ENCODE peak calls at places on chromosomes 4 and X, in six cellular contexts. X is upper lobe of right lung, F is right atrium auricular region, A is astrocyte of the cerebellum, R is heart right ventricle, K is mucosa of descending colon. M is an unnamed sample.

GRCh38 chrX:42714981-42715688 is 62.8 kb downstream of the PPP1R2C start:
- DNase-seq in X (peak; percentile 71), F (no peak), A (peak; percentile 26), R (peak; percentile 17), K (peak; percentile 63), M (no peak)

GRCh38 chr4:136768925-136769275 is 763.4 kb downstream of the PCDH18 start:
- DNase-seq in X (no peak), F (no peak), A (no peak), R (no peak), K (no peak), M (no peak)

GRCh38 chrX:48966796-48967579 is 4.7 kb downstream of the KCND1 start:
- DNase-seq in X (no peak), F (no peak), A (no peak), R (no peak), K (no peak), M (no peak)

GRCh38 chrX:16240231-16240905 is 73.1 kb downstream of the MAGEB17 start:
- DNase-seq in X (no peak), F (no peak), A (no peak), R (no peak), K (no peak), M (no peak)

GRCh38 chr4:42574873-42575272 is 82.0 kb downstream of the ATP8A1 start:
- DNase-seq in X (no peak), F (no peak), A (no peak), R (no peak), K (no peak), M (no peak)

GRCh38 chr4:6548201-6548881 is 26.6 kb upstream of the MAN2B2 start:
- DNase-seq in X (no peak), F (no peak), A (no peak), R (no peak), K (no peak), M (no peak)

GRCh38 chr4:160009656-160010493 is 907.0 kb downstream of the RAPGEF2 start:
- DNase-seq in X (no peak), F (no peak), A (no peak), R (no peak), K (no peak), M (no peak)

GRCh38 chr4:39349326-39349725 is 16.8 kb downstream of the RFC1 start:
- DNase-seq in X (no peak), F (no peak), A (no peak), R (no peak), K (no peak), M (no peak)

GRCh38 chrX:93673056-93673868 is at the start of gene NAP1L3:
- DNase-seq in X (peak; percentile 63), F (peak; percentile 63), A (peak; percentile 72), R (peak; percentile 32), K (peak; percentile 53), M (peak; percentile 24)

GRCh38 chrX:139936259-139936658 is 3.4 kb upstream of the ATP11C start:
- DNase-seq in X (no peak), F (no peak), A (no peak), R (no peak), K (no peak), M (no peak)
- TF ChIP-seq CTCF in X (no peak), F (no peak), A (peak; percentile 26), R (no peak), K (no peak), M (no peak)

GRCh38 chr4:17128268-17128667 is 229.8 kb upstream of the LDB2 start:
- DNase-seq in X (no peak), F (no peak), A (no peak), R (no peak), K (no peak), M (no peak)

GRCh38 chr4:17120761-17121160 is 222.3 kb upstream of the LDB2 start:
- DNase-seq in X (no peak), F (no peak), A (no peak), R (no peak), K (no peak), M (no peak)

GRCh38 chr4:17126306-17126978 is 228.0 kb upstream of the LDB2 start:
- DNase-seq in X (no peak), F (no peak), A (no peak), R (no peak), K (no peak), M (no peak)

DNA sequence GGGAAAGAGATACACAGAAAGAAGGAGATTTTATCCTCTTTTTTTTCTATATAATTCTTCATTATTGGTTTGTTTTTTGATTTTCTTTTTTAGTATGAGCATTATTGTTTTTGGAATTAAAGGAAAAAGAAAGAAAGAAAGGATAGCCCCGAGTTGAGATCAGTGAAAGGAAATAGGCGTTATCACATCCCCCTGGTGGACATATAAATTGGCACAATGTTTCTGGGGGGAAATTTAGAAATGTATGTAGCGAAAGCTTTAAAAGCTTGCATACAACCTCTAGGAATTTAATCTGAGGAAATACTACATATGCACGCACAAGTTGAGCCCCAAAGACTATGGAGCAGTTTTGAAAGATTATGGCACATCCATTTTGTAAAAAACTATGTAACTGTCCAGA is 226.3 kb upstream of the LDB2 start:
- DNase-seq in X (no peak), F (no peak), A (no peak), R (no peak), K (no peak), M (no peak)
- TF ChIP-seq CTCF in X (no peak), F (no peak), A (peak; percentile 36), R (no peak), K (no peak), M (no peak)

GRCh38 chr4:129929052-129929451 is 833.1 kb downstream of the C4orf33 start:
- DNase-seq in X (no peak), F (no peak), A (no peak), R (no peak), K (no peak), M (no peak)
- TF ChIP-seq CTCF in X (peak; percentile 12), F (no peak), A (peak; percentile 42), R (no peak), K (no peak), M (peak; percentile 5)

GRCh38 chrX:70664726-70665125 is 220.1 kb downstream of the DLG3 start:
- DNase-seq in X (no peak), F (no peak), A (peak; percentile 2), R (no peak), K (no peak), M (peak; percentile 2)
- TF ChIP-seq CTCF in X (no peak), F (no peak), A (peak; percentile 37), R (peak; percentile 26), K (no peak), M (peak; percentile 35)

DNA sequence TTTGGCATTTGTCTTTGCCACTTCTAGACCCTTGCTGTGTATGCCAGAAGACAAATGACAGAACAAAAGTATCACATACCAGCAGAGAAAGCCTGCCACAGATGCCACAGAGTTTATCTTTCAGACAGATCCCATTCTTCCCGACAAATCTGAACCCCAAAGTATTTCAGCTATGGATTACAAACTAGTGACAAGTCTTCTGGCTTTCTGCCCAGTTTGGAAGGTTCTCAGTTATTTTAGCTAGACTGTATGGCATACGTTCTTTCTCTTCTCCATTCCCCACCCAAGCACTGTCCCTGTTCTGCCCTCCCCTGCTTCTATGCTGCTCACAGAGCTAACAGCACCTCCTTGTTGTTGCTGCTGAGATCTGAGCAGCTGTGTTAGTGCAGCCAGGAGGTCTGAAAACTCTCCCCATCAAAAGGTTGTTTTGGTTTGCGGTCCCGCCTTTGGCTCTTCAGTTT is 236.7 kb downstream of the FRAS1 start:
- DNase-seq in X (no peak), F (no peak), A (peak; percentile 86), R (no peak), K (no peak), M (no peak)
- TF ChIP-seq CTCF in X (no peak), F (no peak), A (peak; percentile 33), R (no peak), K (no peak), M (peak; percentile 18)

DNA sequence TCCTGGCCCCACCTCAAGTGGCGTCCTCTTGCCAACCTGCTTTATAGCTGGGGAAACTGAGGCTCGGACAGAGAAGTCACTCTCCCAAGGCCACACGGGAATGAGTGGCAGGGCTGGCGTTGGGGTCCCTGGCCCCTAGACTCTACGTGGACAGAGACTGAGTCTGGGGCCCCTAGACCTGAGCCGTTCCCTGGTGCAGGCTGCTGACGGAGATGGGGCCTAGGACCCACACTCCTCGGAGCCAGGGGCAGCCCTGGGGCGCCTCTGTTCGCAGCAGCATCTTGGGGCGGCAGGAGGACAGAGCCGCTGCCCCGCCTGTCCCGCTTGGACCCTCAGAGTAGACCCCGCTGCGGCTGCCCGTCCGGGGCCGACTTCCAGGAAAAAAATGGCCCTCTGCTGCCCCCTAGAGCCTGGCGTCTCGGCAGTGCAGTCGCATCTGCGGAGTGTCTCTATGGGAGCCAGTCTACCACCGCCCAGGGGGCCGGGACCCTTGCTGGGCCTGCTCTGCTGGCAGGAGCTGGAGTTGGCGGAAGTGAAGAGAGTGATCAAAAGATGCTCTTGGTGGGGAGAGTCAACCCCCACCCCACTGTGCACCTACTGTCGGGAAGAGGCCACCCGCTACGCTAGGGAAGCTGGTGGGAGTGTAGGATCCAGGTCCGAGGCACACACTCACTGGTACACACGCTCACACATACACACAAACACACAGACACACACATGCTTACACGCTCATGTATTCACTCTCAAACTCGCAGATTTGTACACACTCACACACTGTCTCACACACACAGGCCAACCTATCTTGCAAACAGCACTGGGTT is 220.1 kb downstream of the AFAP1 start:
- DNase-seq in X (peak; percentile 79), F (no peak), A (no peak), R (peak; percentile 72), K (no peak), M (no peak)
- TF ChIP-seq CTCF in X (peak; percentile 86), F (peak; percentile 81), A (peak; percentile 78), R (peak; percentile 89), K (peak; percentile 71), M (peak; percentile 88)

M was measured in AG09319.